ENCODE peak calls at places on chromosome 21, in eight cellular contexts. O, E, M, A, I, Y, W and P are unnamed samples.

GRCh38 chr21:41228958-41229357 is 61.0 kb downstream of the BACE2 start:
- DNase-seq in O (no peak), E (no peak), M (no peak), A (no peak), I (no peak), Y (no peak), W (no peak), P (no peak)

GRCh38 chr21:15928686-15929085 is 198.9 kb downstream of the USP25 start:
- DNase-seq in O (no peak), E (no peak), M (no peak), A (no peak), I (no peak), Y (no peak), W (no peak), P (no peak)

GRCh38 chr21:45235488-45235887 is 52.2 kb downstream of the POFUT2 start:
- DNase-seq in O (no peak), E (no peak), M (no peak), A (no peak), I (no peak), Y (no peak), W (no peak), P (no peak)

GRCh38 chr21:31801551-31802234 is 69.8 kb upstream of the SCAF4 start:
- DNase-seq in O (no peak), E (no peak), M (no peak), A (no peak), I (no peak), Y (no peak), W (no peak), P (no peak)

GRCh38 chr21:42580076-42580792 is 66.6 kb downstream of the SLC37A1 start:
- DNase-seq in O (no peak), E (no peak), M (no peak), A (no peak), I (no peak), Y (no peak), W (no peak), P (no peak)

GRCh38 chr21:36005018-36005417 is 55.3 kb downstream of the SETD4 start:
- DNase-seq in O (no peak), E (no peak), M (no peak), A (no peak), I (no peak), Y (no peak), W (no peak), P (no peak)

GRCh38 chr21:41640756-41641509 is 125.9 kb downstream of the RIPK4 start:
- DNase-seq in O (no peak), E (no peak), M (no peak), A (no peak), I (no peak), Y (no peak), W (no peak), P (no peak)

GRCh38 chr21:38989097-38989744 is 183.5 kb downstream of the ETS2 start:
- DNase-seq in O (no peak), E (no peak), M (no peak), A (no peak), I (no peak), Y (no peak), W (no peak), P (no peak)

GRCh38 chr21:17610862-17611261 is 1.8 kb downstream of the BTG3 start:
- DNase-seq in O (no peak), E (no peak), M (no peak), A (no peak), I (no peak), Y (no peak), W (no peak), P (no peak)

GRCh38 chr21:46110499-46111192 is 12.7 kb downstream of the COL6A2 start:
- DNase-seq in O (no peak), E (no peak), M (no peak), A (no peak), I (peak), Y (no peak), W (no peak), P (no peak)

GRCh38 chr21:14768042-14768441 is 221.9 kb upstream of the SAMSN1 start:
- DNase-seq in O (no peak), E (no peak), M (no peak), A (no peak), I (no peak), Y (no peak), W (no peak), P (no peak)

GRCh38 chr21:45392206-45392971 is 12.6 kb upstream of the COL18A1 start:
- DNase-seq in O (no peak), E (no peak), M (no peak), A (no peak), I (no peak), Y (no peak), W (no peak), P (no peak)

GRCh38 chr21:18951291-18952038 is 547.9 kb upstream of the TMPRSS15 start:
- DNase-seq in O (no peak), E (no peak), M (no peak), A (no peak), I (peak), Y (no peak), W (no peak), P (peak)

GRCh38 chr21:26115899-26116298 is 54.7 kb downstream of the APP start:
- DNase-seq in O (no peak), E (no peak), M (no peak), A (no peak), I (no peak), Y (no peak), W (no peak), P (no peak)

GRCh38 chr21:34593954-34594531 is 20.9 kb downstream of the RCAN1 start:
- DNase-seq in O (no peak), E (no peak), M (no peak), A (no peak), I (no peak), Y (no peak), W (no peak), P (no peak)

GRCh38 chr21:41560701-41561158 is 52.8 kb upstream of the TMPRSS2 start:
- DNase-seq in O (no peak), E (no peak), M (no peak), A (no peak), I (no peak), Y (no peak), W (no peak), P (no peak)

GRCh38 chr21:38645282-38645681 is 147.0 kb upstream of the ERG start:
- DNase-seq in O (no peak), E (no peak), M (no peak), A (no peak), I (no peak), Y (no peak), W (no peak), P (no peak)

GRCh38 chr21:21029159-21029558 is 30.9 kb downstream of the NCAM2 start:
- DNase-seq in O (no peak), E (no peak), M (no peak), A (no peak), I (no peak), Y (no peak), W (no peak), P (no peak)

GRCh38 chr21:38950388-38951094 is 144.8 kb downstream of the ETS2 start:
- DNase-seq in O (no peak), E (no peak), M (no peak), A (no peak), I (no peak), Y (no peak), W (no peak), P (no peak)

GRCh38 chr21:37032877-37033471 is 26.5 kb downstream of the RIPPLY3 start:
- DNase-seq in O (no peak), E (no peak), M (no peak), A (no peak), I (no peak), Y (no peak), W (no peak), P (no peak)

GRCh38 chr21:19684328-19684727 is 1280.7 kb upstream of the TMPRSS15 start:
- DNase-seq in O (no peak), E (no peak), M (no peak), A (no peak), I (no peak), Y (no peak), W (no peak), P (no peak)

GRCh38 chr21:42222821-42223390 is 4.0 kb downstream of the ABCG1 start:
- DNase-seq in O (no peak), E (no peak), M (no peak), A (no peak), I (no peak), Y (no peak), W (no peak), P (no peak)

GRCh38 chr21:15112858-15113257 is 48.1 kb upstream of the NRIP1 start:
- DNase-seq in O (no peak), E (no peak), M (no peak), A (no peak), I (no peak), Y (no peak), W (no peak), P (no peak)

GRCh38 chr21:25169370-25169769 is 437.9 kb downstream of the MRPL39 start:
- DNase-seq in O (no peak), E (no peak), M (no peak), A (no peak), I (no peak), Y (no peak), W (no peak), P (no peak)

GRCh38 chr21:32719085-32719484 is 8.7 kb downstream of the SYNJ1 start:
- DNase-seq in O (no peak), E (no peak), M (no peak), A (no peak), I (no peak), Y (no peak), W (no peak), P (no peak)

GRCh38 chr21:18677632-18678031 is 274.0 kb upstream of the TMPRSS15 start:
- DNase-seq in O (no peak), E (no peak), M (no peak), A (no peak), I (no peak), Y (no peak), W (no peak), P (no peak)

GRCh38 chr21:44686843-44687561 is 5.0 kb upstream of the KRTAP12-1 start:
- DNase-seq in O (no peak), E (no peak), M (no peak), A (no peak), I (no peak), Y (no peak), W (no peak), P (no peak)

GRCh38 chr21:37433441-37433840 is 66.9 kb downstream of the DYRK1A start:
- DNase-seq in O (no peak), E (no peak), M (no peak), A (no peak), I (no peak), Y (no peak), W (no peak), P (no peak)